ENCODE peak calls at places on chromosomes 5 and 9, in seven cellular contexts. Q is adrenal gland, X is stomach, I is GM23338, T is bronchial epithelial cell, Y is OCI-LY7, O is cardiac muscle cell. H is an unnamed sample.

GRCh38 chr5:9381464-9381863 is 164.4 kb downstream of the SEMA5A start:
- DNase-seq in Q (no peak), X (no peak), I (no peak), T (no peak), Y (no peak), O (no peak), H (peak)

GRCh38 chr9:113675475-113675941 is 200.6 kb upstream of the ZNF618 start:
- DNase-seq in Q (peak), X (peak), I (no peak), T (peak), Y (no peak), O (peak), H (no peak)

GRCh38 chr5:175466700-175467318 is 11.6 kb upstream of the SFXN1 start:
- DNase-seq in Q (no peak), X (no peak), I (no peak), T (peak), Y (no peak), O (peak), H (no peak)

GRCh38 chr5:173302546-173303155 is 25.6 kb downstream of the STC2 start:
- DNase-seq in Q (peak), X (no peak), I (peak), T (peak), Y (no peak), O (peak), H (no peak)

GRCh38 chr9:124941689-124942561 is 1.0 kb upstream of the GOLGA1 start:
- DNase-seq in Q (peak), X (peak), I (peak), T (peak), Y (peak), O (peak), H (peak)

GRCh38 chr5:57094753-57095683 is 78.8 kb upstream of the GPBP1 start:
- DNase-seq in Q (no peak), X (peak), I (peak), T (peak), Y (peak), O (peak), H (peak)

GRCh38 chr9:15182003-15182695 is 124.9 kb downstream of the TTC39B start:
- DNase-seq in Q (no peak), X (no peak), I (no peak), T (no peak), Y (no peak), O (no peak), H (no peak)

GRCh38 chr9:112447283-112447761 is 39.3 kb upstream of the KIAA1958 start:
- DNase-seq in Q (peak), X (no peak), I (no peak), T (peak), Y (no peak), O (peak), H (peak)

GRCh38 chr5:52884453-52884852 is 96.7 kb downstream of the ITGA1 start:
- DNase-seq in Q (no peak), X (no peak), I (no peak), T (no peak), Y (no peak), O (no peak), H (no peak)

GRCh38 chr5:122202952-122203351 is 73.6 kb downstream of the ZNF474 start:
- DNase-seq in Q (no peak), X (no peak), I (no peak), T (no peak), Y (no peak), O (peak), H (no peak)

GRCh38 chr5:101212942-101213514 is 309.9 kb upstream of the ST8SIA4 start:
- DNase-seq in Q (no peak), X (no peak), I (peak), T (no peak), Y (no peak), O (no peak), H (no peak)

GRCh38 chr5:7146886-7147285 is 249.1 kb upstream of the ADCY2 start:
- DNase-seq in Q (no peak), X (peak), I (peak), T (peak), Y (no peak), O (no peak), H (no peak)

GRCh38 chr5:87137280-87137679 is 130.4 kb upstream of the RASA1 start:
- DNase-seq in Q (peak), X (no peak), I (no peak), T (no peak), Y (no peak), O (peak), H (no peak)

GRCh38 chr5:76483433-76483832 is 80.3 kb downstream of the IQGAP2 start:
- DNase-seq in Q (no peak), X (no peak), I (peak), T (no peak), Y (peak), O (no peak), H (peak)

GRCh38 chr9:127388856-127389238 is 8.1 kb upstream of the SLC2A8 start:
- DNase-seq in Q (peak), X (no peak), I (no peak), T (no peak), Y (no peak), O (no peak), H (peak)

GRCh38 chr5:66877843-66878242 is 281.6 kb downstream of the MAST4 start:
- DNase-seq in Q (no peak), X (no peak), I (no peak), T (peak), Y (no peak), O (peak), H (no peak)

GRCh38 chr9:70021026-70021571 is 22.5 kb upstream of the MAMDC2 start:
- DNase-seq in Q (no peak), X (peak), I (no peak), T (peak), Y (no peak), O (peak), H (no peak)

GRCh38 chr5:32597046-32597629 is 11.8 kb downstream of the SUB1 start:
- DNase-seq in Q (no peak), X (no peak), I (no peak), T (no peak), Y (no peak), O (no peak), H (no peak)

GRCh38 chr9:68704804-68705635 is at the start of gene PIP5K1B:
- DNase-seq in Q (peak), X (peak), I (peak), T (peak), Y (peak), O (peak), H (peak)

GRCh38 chr5:149827501-149827990 is 97.4 kb downstream of the PPARGC1B start:
- DNase-seq in Q (no peak), X (no peak), I (no peak), T (no peak), Y (no peak), O (no peak), H (no peak)

GRCh38 chr9:127545196-127546124 is 66.6 kb upstream of the STXBP1 start:
- DNase-seq in Q (peak), X (peak), I (no peak), T (peak), Y (no peak), O (peak), H (no peak)

GRCh38 chr9:13140843-13141592 is 138.5 kb downstream of the MPDZ start:
- DNase-seq in Q (no peak), X (no peak), I (no peak), T (no peak), Y (no peak), O (peak), H (no peak)

GRCh38 chr5:12242960-12243888 is 339.0 kb upstream of the CTNND2 start:
- DNase-seq in Q (no peak), X (no peak), I (no peak), T (peak), Y (no peak), O (no peak), H (no peak)

GRCh38 chr5:102545175-102545574 is 46.4 kb upstream of the SLCO6A1 start:
- DNase-seq in Q (no peak), X (no peak), I (peak), T (no peak), Y (no peak), O (peak), H (peak)

GRCh38 chr9:6926436-6926835 is 168.7 kb downstream of the KDM4C start:
- DNase-seq in Q (no peak), X (no peak), I (no peak), T (no peak), Y (no peak), O (no peak), H (no peak)

GRCh38 chr9:112558978-112559377 is 72.4 kb downstream of the KIAA1958 start:
- DNase-seq in Q (no peak), X (no peak), I (no peak), T (no peak), Y (no peak), O (no peak), H (no peak)

GRCh38 chr5:98614341-98614740 is 159.1 kb upstream of the RGMB start:
- DNase-seq in Q (no peak), X (no peak), I (no peak), T (no peak), Y (no peak), O (no peak), H (no peak)

GRCh38 chr9:109010676-109011655 is 2.3 kb downstream of the CTNNAL1 start:
- DNase-seq in Q (no peak), X (no peak), I (no peak), T (peak), Y (peak), O (peak), H (peak)

GRCh38 chr5:174589011-174589410 is 135.4 kb upstream of the MSX2 start:
- DNase-seq in Q (no peak), X (no peak), I (no peak), T (no peak), Y (no peak), O (no peak), H (no peak)

GRCh38 chr9:22623236-22623635 is 176.6 kb downstream of the DMRTA1 start:
- DNase-seq in Q (no peak), X (no peak), I (no peak), T (no peak), Y (no peak), O (no peak), H (no peak)

GRCh38 chr9:76321185-76321828 is 72.9 kb downstream of the RFK start:
- DNase-seq in Q (no peak), X (no peak), I (no peak), T (peak), Y (no peak), O (peak), H (no peak)

GRCh38 chr5:105146867-105147266 is 1584.3 kb upstream of the NUDT12 start:
- DNase-seq in Q (no peak), X (no peak), I (no peak), T (peak), Y (no peak), O (no peak), H (no peak)

GRCh38 chr5:10454591-10455272 is 13.1 kb downstream of the ROPN1L start:
- DNase-seq in Q (no peak), X (no peak), I (no peak), T (peak), Y (no peak), O (peak), H (no peak)

GRCh38 chr9:124887832-124888231 is 25.9 kb downstream of the ARPC5L start:
- DNase-seq in Q (no peak), X (no peak), I (no peak), T (no peak), Y (no peak), O (no peak), H (no peak)

GRCh38 chr9:98830554-98830953 is 23.1 kb downstream of the GALNT12 start:
- DNase-seq in Q (no peak), X (no peak), I (no peak), T (no peak), Y (no peak), O (no peak), H (no peak)

GRCh38 chr9:93290495-93291434 is 106.8 kb downstream of the WNK2 start:
- DNase-seq in Q (no peak), X (no peak), I (peak), T (no peak), Y (peak), O (no peak), H (no peak)
- TF ChIP-seq CTCF in Q (no peak), X (no peak), I (peak), T (no peak), Y (peak), O (no peak), H (no peak)

DNA sequence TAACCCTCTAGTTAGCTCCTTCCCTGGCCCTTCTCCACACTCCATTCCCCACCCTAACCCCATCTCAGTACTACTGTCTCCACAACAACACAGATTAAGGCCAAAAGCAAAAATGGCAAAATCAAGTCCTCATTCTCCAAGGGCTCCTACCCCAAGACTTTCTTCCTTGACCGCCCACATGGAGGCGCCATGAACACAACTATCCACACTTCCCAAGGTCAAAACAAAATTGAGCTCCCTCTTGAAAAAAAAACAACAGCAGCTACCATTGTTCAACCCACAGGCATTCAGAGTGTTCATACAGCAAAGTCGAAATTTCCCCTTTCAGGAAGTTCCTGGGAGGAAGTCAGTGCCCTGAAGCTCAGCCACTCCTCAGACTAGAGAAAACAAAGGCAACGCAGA is 54.4 kb downstream of the GNAQ start:
- DNase-seq in Q (peak), X (peak), I (peak), T (peak), Y (peak), O (peak), H (peak)
- H3K4me3 ChIP-seq in Q (no peak), X (no peak), I (no peak), T (no peak), Y (no peak), O (no peak), H (no peak)

GRCh38 chr5:37043693-37044092 is 167.1 kb downstream of the NIPBL start:
- DNase-seq in Q (no peak), X (no peak), I (peak), T (no peak), Y (peak), O (peak), H (peak)
- TF ChIP-seq CTCF in Q (no peak), X (no peak), I (peak), T (no peak), Y (peak), O (peak), H (peak)

DNA sequence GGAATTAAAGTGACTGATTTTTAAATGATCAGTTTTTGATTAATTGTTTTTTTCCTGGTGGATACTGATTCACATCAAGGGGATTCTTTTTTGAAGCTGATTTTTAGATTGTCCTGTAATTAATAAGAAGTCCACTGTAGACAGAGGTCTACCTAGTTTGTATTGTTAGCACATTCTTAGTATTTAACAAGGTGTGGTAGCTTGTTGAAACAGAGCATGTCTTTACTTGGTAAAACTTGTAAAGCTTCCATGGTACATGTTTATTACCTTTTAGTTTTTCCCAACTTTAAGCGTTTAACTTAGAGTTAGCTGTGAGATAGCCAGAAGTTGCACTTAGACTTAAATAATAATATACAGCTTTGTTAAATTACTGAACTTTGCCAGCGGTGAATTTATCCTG is 1.5 kb downstream of the BTF3 start:
- DNase-seq in Q (no peak), X (no peak), I (no peak), T (peak), Y (no peak), O (no peak), H (no peak)
- H3K4me3 ChIP-seq in Q (no peak), X (peak), I (peak), T (peak), Y (peak), O (peak), H (peak)

DNA sequence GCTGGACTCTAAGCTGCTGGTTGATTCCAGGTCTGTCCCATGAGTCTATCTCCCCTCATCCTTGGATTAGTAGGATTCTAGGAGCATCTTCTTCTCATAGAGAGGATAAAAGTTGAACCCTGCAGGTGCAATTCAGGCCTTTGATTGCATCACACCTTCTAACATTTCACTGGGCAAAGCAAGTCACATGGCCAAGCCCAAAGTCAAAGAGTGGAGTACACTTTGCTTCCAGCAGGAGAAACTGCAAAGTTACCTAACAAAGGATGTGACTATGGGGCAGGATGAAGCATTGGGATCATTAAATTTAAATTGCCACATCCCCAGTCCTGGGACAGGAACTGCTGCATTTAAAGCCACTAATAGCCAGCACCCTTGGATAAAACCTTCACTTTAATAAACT is 51.0 kb upstream of the EGFLAM start:
- DNase-seq in Q (no peak), X (no peak), I (peak), T (peak), Y (no peak), O (no peak), H (no peak)
- TF ChIP-seq CTCF in Q (no peak), X (no peak), I (no peak), T (no peak), Y (no peak), O (no peak), H (no peak)

GRCh38 chr5:180803181-180804128 is 849 bp upstream of the MGAT1 start:
- DNase-seq in Q (peak), X (peak), I (peak), T (peak), Y (peak), O (peak), H (peak)
- H3K4me3 ChIP-seq in Q (no peak), X (peak), I (peak), T (peak), Y (peak), O (peak), H (peak)

GRCh38 chr5:106843812-106844416 is 826.8 kb downstream of the EFNA5 start:
- DNase-seq in Q (no peak), X (no peak), I (peak), T (peak), Y (peak), O (peak), H (peak)
- TF ChIP-seq CTCF in Q (no peak), X (no peak), I (peak), T (peak), Y (peak), O (no peak), H (no peak)

GRCh38 chr5:37836173-37837100 is 3.4 kb downstream of the GDNF start:
- DNase-seq in Q (no peak), X (no peak), I (peak), T (no peak), Y (no peak), O (peak), H (no peak)
- H3K4me3 ChIP-seq in Q (no peak), X (peak), I (peak), T (peak), Y (no peak), O (peak), H (no peak)

DNA sequence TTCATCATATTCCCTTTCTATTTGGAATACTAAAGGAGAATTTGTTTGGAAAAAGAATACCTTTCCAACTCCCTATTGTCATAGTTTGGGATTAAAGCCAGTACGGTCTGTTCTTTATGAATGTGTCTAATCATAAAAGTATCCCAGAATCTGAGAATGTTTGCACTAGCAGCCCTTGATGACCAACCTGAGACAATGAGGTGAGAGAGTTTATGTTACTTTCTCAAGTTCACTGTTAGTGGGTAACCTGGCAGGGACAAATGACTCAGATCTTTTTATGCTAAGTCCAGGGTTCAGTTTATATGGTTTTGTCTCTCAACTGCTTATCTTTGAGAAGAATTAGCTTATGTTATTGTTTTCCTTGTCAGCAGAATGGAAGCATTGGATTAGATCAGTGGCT is 25.3 kb upstream of the TLR4 start:
- DNase-seq in Q (no peak), X (no peak), I (no peak), T (peak), Y (no peak), O (no peak), H (peak)
- TF ChIP-seq CTCF in Q (no peak), X (no peak), I (no peak), T (no peak), Y (no peak), O (no peak), H (no peak)

DNA sequence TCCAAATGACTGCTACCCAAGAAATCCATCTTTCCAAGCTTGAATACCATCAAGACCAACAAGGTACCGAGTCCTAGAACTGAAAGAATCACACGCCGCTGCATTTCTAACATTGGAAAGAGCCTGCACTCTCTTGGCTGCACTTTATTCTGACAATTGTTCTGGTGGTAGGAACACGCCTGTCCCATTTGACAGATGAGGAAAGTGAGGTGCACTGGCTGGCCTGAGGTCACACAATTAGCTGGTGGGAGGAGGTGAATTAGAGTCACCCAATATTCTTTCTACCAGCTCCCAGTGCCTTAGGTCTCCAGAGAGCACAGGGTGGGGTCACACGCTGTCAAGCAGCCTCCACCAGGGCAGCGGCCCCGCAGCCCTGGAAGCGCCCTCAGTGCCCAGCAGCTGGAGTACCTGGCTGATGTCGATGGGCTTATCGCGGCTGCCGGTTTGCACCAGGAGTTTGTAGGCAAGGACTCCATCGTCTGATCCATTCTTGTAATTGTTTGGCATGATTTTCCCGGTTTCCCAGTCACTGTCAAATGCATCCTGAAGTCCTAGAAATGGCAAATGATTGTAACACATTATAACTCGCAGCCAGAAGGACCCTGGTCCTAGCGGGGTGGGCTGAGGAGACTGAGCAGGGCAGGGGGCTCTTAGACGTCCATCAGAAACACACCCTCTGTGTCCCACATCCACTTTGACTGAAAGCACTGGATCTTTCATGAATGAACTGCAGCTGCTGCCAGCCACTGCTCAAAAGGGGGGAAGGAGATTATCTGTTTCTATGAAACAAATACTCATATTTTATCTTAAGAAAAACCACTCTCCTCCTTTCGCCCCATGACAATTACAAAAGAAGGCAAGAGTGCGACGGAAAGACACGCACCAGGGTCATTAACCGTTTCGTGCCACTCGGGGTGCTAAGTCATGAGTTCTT is 55.1 kb downstream of the PTCH1 start:
- DNase-seq in Q (no peak), X (no peak), I (no peak), T (no peak), Y (no peak), O (no peak), H (no peak)
- H3K4me3 ChIP-seq in Q (no peak), X (peak), I (no peak), T (no peak), Y (peak), O (peak), H (no peak)

H was measured in GM12865.